ENCODE peak calls at places on chromosome 10, in seven cellular contexts. E is Panc1, F is IMR-90, X is GM06990, I is mesendoderm, U is GM23338, V is MM.1S. W is an unnamed sample. For H3K36me3, the result is how much of the 10 kb centered on the place peaks cover.

GRCh38 chr10:88131561-88132139 is 268.2 kb downstream of the PTEN start:
- DNase-seq in E (no peak), F (no peak), X (no peak), I (peak), U (peak), V (no peak), W (no peak)

GRCh38 chr10:46305430-46305808 is 18.6 kb downstream of the ANTXRL start:
- DNase-seq in E (no peak), F (no peak), X (no peak), I (no peak), U (no peak), V (no peak), W (no peak)

GRCh38 chr10:89297791-89298190 is 4.1 kb upstream of the IFIT2 start:
- DNase-seq in E (no peak), F (no peak), X (no peak), I (no peak), U (no peak), V (no peak), W (no peak)

GRCh38 chr10:103578782-103579382 is 85.4 kb downstream of the NEURL1 start:
- DNase-seq in E (no peak), F (no peak), X (no peak), I (no peak), U (no peak), V (peak), W (no peak)

GRCh38 chr10:8133146-8133545 is 78.7 kb downstream of the GATA3 start:
- DNase-seq in E (no peak), F (no peak), X (peak), I (no peak), U (no peak), V (peak), W (no peak)

GRCh38 chr10:5893321-5893720 is 3.3 kb downstream of the FBH1 start:
- DNase-seq in E (no peak), F (no peak), X (no peak), I (no peak), U (no peak), V (no peak), W (no peak)

GRCh38 chr10:92891885-92892705 is 43.8 kb downstream of the EXOC6 start:
- DNase-seq in E (peak), F (peak), X (no peak), I (peak), U (peak), V (no peak), W (peak)

GRCh38 chr10:132684164-132684891 is 101.6 kb downstream of the NKX6-2 start:
- DNase-seq in E (peak), F (peak), X (no peak), I (no peak), U (no peak), V (no peak), W (no peak)

GRCh38 chr10:974785-975074 is 13.5 kb upstream of the GTPBP4 start:
- DNase-seq in E (no peak), F (no peak), X (no peak), I (no peak), U (no peak), V (no peak), W (no peak)

GRCh38 chr10:77279207-77279606 is 358.4 kb downstream of the KCNMA1 start:
- DNase-seq in E (no peak), F (peak), X (no peak), I (no peak), U (no peak), V (no peak), W (no peak)

GRCh38 chr10:101032637-101033201 is 1.7 kb downstream of the SFXN3 start:
- DNase-seq in E (no peak), F (peak), X (no peak), I (peak), U (no peak), V (no peak), W (peak)

GRCh38 chr10:77359287-77359691 is 278.3 kb downstream of the KCNMA1 start:
- DNase-seq in E (no peak), F (no peak), X (no peak), I (no peak), U (no peak), V (no peak), W (no peak)

GRCh38 chr10:62075912-62076311 is 174.4 kb downstream of the ARID5B start:
- DNase-seq in E (no peak), F (no peak), X (no peak), I (no peak), U (no peak), V (no peak), W (no peak)

GRCh38 chr10:35652824-35653223 is 10.7 kb upstream of the FZD8 start:
- DNase-seq in E (no peak), F (no peak), X (no peak), I (no peak), U (no peak), V (no peak), W (no peak)

GRCh38 chr10:5977471-5978370 is at the start of gene IL15RA:
- DNase-seq in E (no peak), F (peak), X (peak), I (peak), U (peak), V (peak), W (peak)

GRCh38 chr10:119933179-119933578 is 40.6 kb downstream of the SEC23IP start:
- DNase-seq in E (no peak), F (peak), X (no peak), I (peak), U (peak), V (no peak), W (peak)

GRCh38 chr10:68938884-68939283 is 17.1 kb upstream of the DDX21 start:
- DNase-seq in E (no peak), F (no peak), X (no peak), I (no peak), U (no peak), V (no peak), W (no peak)

GRCh38 chr10:68938117-68938516 is 17.9 kb upstream of the DDX21 start:
- DNase-seq in E (no peak), F (peak), X (no peak), I (no peak), U (no peak), V (no peak), W (no peak)

DNA sequence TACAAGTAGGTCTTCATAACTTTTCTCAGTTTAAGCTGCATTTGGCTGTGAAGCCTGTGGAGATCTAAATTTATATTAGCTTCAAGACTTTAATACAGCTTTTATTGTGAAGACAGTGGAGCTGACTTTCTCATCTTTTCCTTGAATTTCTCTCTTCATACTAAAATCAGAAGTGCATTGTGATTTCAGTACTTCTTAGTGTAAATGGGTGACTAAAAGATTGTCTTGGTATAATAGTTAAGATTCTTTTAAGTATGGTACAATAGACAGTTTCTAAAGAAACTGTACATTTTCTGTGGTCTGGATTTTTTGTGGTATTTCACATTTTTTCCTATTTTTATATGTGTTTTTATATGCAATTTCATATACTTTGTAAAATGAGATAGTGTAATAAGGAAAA is 21.0 kb upstream of the DDX21 start:
- DNase-seq in E (no peak), F (no peak), X (no peak), I (no peak), U (no peak), V (no peak), W (no peak)
- H3K36me3 ChIP-seq in E (under half), F (under half), X (under half), I (under half), U (under half), V (under half), W (under half)

GRCh38 chr10:27328946-27329345 is 88.3 kb upstream of the ACBD5 start:
- DNase-seq in E (no peak), F (no peak), X (no peak), I (no peak), U (no peak), V (no peak), W (no peak)

DNA sequence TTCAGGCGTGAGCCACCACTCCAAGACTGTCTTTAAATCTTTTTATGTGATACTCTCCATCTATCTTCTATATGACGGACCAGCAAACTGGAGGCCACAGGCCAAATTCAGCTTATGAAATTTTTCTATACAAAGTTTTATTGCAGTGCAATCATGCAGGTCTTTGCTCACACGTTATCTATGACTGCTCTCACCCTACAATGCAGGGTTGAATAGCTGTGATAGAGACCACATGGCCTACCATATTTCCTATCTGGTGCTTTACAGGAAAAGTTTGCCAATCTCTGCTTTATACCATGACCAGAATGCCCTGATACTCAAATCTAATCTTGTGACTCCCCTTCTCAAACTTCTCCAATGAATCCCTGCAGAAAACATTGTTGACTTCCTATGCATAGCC is 89.5 kb upstream of the ACBD5 start:
- DNase-seq in E (no peak), F (no peak), X (no peak), I (no peak), U (no peak), V (no peak), W (no peak)
- H3K36me3 ChIP-seq in E (under half), F (under half), X (under half), I (under half), U (under half), V (under half), W (under half)

GRCh38 chr10:97381626-97382025 is 19.5 kb downstream of the RRP12 start:
- DNase-seq in E (no peak), F (no peak), X (no peak), I (no peak), U (no peak), V (no peak), W (no peak)

GRCh38 chr10:97385565-97385964 is 15.6 kb downstream of the RRP12 start:
- DNase-seq in E (no peak), F (no peak), X (no peak), I (no peak), U (no peak), V (no peak), W (no peak)

GRCh38 chr10:97383159-97383558 is 18.0 kb downstream of the RRP12 start:
- DNase-seq in E (no peak), F (no peak), X (no peak), I (no peak), U (no peak), V (no peak), W (no peak)

GRCh38 chr10:97384641-97385040 is 16.5 kb downstream of the RRP12 start:
- DNase-seq in E (no peak), F (no peak), X (no peak), I (no peak), U (no peak), V (no peak), W (no peak)

GRCh38 chr10:97384156-97384555 is 17.0 kb downstream of the RRP12 start:
- DNase-seq in E (no peak), F (no peak), X (no peak), I (no peak), U (no peak), V (no peak), W (no peak)
- H3K36me3 ChIP-seq in E (under half), F (under half), X (under half), I (under half), U (under half), V (under half), W (half or more)

GRCh38 chr10:12950583-12951128 is 50.9 kb downstream of the CCDC3 start:
- DNase-seq in E (no peak), F (no peak), X (no peak), I (no peak), U (no peak), V (no peak), W (no peak)
- H3K36me3 ChIP-seq in E (under half), F (under half), X (under half), I (under half), U (under half), V (under half), W (under half)

GRCh38 chr10:80153460-80153859 is 20.9 kb downstream of the PLAC9 start:
- DNase-seq in E (no peak), F (no peak), X (no peak), I (no peak), U (no peak), V (no peak), W (no peak)
- H3K36me3 ChIP-seq in E (under half), F (half or more), X (under half), I (under half), U (under half), V (under half), W (half or more)

GRCh38 chr10:11748866-11749265 is 6.7 kb downstream of the ECHDC3 start:
- DNase-seq in E (no peak), F (no peak), X (no peak), I (no peak), U (no peak), V (no peak), W (no peak)
- H3K36me3 ChIP-seq in E (under half), F (under half), X (under half), I (under half), U (under half), V (under half), W (under half)

GRCh38 chr10:86508217-86508616 is 13.4 kb downstream of the WAPL start:
- DNase-seq in E (no peak), F (no peak), X (no peak), I (no peak), U (no peak), V (no peak), W (no peak)

GRCh38 chr10:86509145-86509544 is 12.4 kb downstream of the WAPL start:
- DNase-seq in E (no peak), F (no peak), X (no peak), I (no peak), U (no peak), V (no peak), W (no peak)

GRCh38 chr10:86506499-86506898 is 15.1 kb downstream of the WAPL start:
- DNase-seq in E (no peak), F (no peak), X (no peak), I (peak), U (no peak), V (no peak), W (no peak)

GRCh38 chr10:86512137-86512536 is 9.5 kb downstream of the WAPL start:
- DNase-seq in E (no peak), F (no peak), X (no peak), I (no peak), U (no peak), V (no peak), W (no peak)

GRCh38 chr10:86511027-86511865 is 10.3 kb downstream of the WAPL start:
- DNase-seq in E (no peak), F (no peak), X (no peak), I (no peak), U (peak), V (no peak), W (no peak)
- H3K36me3 ChIP-seq in E (under half), F (under half), X (under half), I (under half), U (under half), V (under half), W (under half)

GRCh38 chr10:124697837-124698559 is 46.2 kb downstream of the FAM53B start:
- DNase-seq in E (no peak), F (peak), X (peak), I (peak), U (peak), V (no peak), W (no peak)

GRCh38 chr10:124697443-124697836 is 46.7 kb downstream of the FAM53B start:
- DNase-seq in E (no peak), F (no peak), X (peak), I (no peak), U (no peak), V (no peak), W (no peak)

GRCh38 chr10:124699471-124700292 is 44.5 kb downstream of the FAM53B start:
- DNase-seq in E (no peak), F (no peak), X (no peak), I (no peak), U (no peak), V (no peak), W (no peak)

GRCh38 chr10:124700293-124701037 is 43.7 kb downstream of the FAM53B start:
- DNase-seq in E (no peak), F (no peak), X (no peak), I (no peak), U (no peak), V (no peak), W (no peak)

GRCh38 chr10:124698560-124699470 is 45.4 kb downstream of the FAM53B start:
- DNase-seq in E (no peak), F (no peak), X (no peak), I (no peak), U (no peak), V (no peak), W (no peak)
- H3K36me3 ChIP-seq in E (under half), F (under half), X (under half), I (under half), U (under half), V (under half), W (under half)

GRCh38 chr10:13649844-13650520 is 63.2 kb downstream of the PRPF18 start:
- DNase-seq in E (no peak), F (no peak), X (no peak), I (peak), U (no peak), V (no peak), W (no peak)
- H3K36me3 ChIP-seq in E (under half), F (half or more), X (under half), I (under half), U (under half), V (under half), W (half or more)